ENCODE peak calls at places on chromosomes 5 and 9, in five cellular contexts. One of them, this sample, is unnamed.

GRCh38 chr5:176943816-176944215 is 44.7 kb upstream of the HK3 start:
- DNase-seq in psoas muscle: no peak
- DNase-seq in CD8-positive, alpha-beta T cell: no peak
- DNase-seq in fibroblast of pulmonary artery: no peak
- DNase-seq in heart left ventricle: no peak
- DNase-seq in this sample: no peak

GRCh38 chr5:140038373-140038957 is 4.6 kb downstream of the NRG2 start:
- DNase-seq in psoas muscle: no peak
- DNase-seq in CD8-positive, alpha-beta T cell: no peak
- DNase-seq in fibroblast of pulmonary artery: peak; percentile 18
- DNase-seq in heart left ventricle: no peak
- DNase-seq in this sample: peak; percentile 31

GRCh38 chr5:30524428-30524827 is 669.1 kb upstream of the CDH6 start:
- DNase-seq in psoas muscle: no peak
- DNase-seq in CD8-positive, alpha-beta T cell: no peak
- DNase-seq in fibroblast of pulmonary artery: no peak
- DNase-seq in heart left ventricle: no peak
- DNase-seq in this sample: no peak

GRCh38 chr9:82939451-82939850 is 123.5 kb downstream of the RASEF start:
- DNase-seq in psoas muscle: no peak
- DNase-seq in CD8-positive, alpha-beta T cell: no peak
- DNase-seq in fibroblast of pulmonary artery: no peak
- DNase-seq in heart left ventricle: no peak
- DNase-seq in this sample: no peak

GRCh38 chr9:22119537-22120167 is 110.5 kb upstream of the CDKN2B start:
- DNase-seq in psoas muscle: no peak
- DNase-seq in CD8-positive, alpha-beta T cell: no peak
- DNase-seq in fibroblast of pulmonary artery: peak; percentile 72
- DNase-seq in heart left ventricle: no peak
- DNase-seq in this sample: peak; percentile 15

GRCh38 chr5:161921781-161922180 is 73.9 kb downstream of the GABRA1 start:
- DNase-seq in psoas muscle: no peak
- DNase-seq in CD8-positive, alpha-beta T cell: no peak
- DNase-seq in fibroblast of pulmonary artery: no peak
- DNase-seq in heart left ventricle: no peak
- DNase-seq in this sample: no peak

GRCh38 chr5:146794326-146795029 is 84.1 kb downstream of the PPP2R2B start:
- DNase-seq in psoas muscle: no peak
- DNase-seq in CD8-positive, alpha-beta T cell: no peak
- DNase-seq in fibroblast of pulmonary artery: no peak
- DNase-seq in heart left ventricle: no peak
- DNase-seq in this sample: no peak

GRCh38 chr9:73037613-73038012 is 84.8 kb upstream of the ALDH1A1 start:
- DNase-seq in psoas muscle: no peak
- DNase-seq in CD8-positive, alpha-beta T cell: no peak
- DNase-seq in fibroblast of pulmonary artery: no peak
- DNase-seq in heart left ventricle: no peak
- DNase-seq in this sample: no peak

GRCh38 chr9:130921923-130922662 is 17.0 kb downstream of the FIBCD1 start:
- DNase-seq in psoas muscle: no peak
- DNase-seq in CD8-positive, alpha-beta T cell: no peak
- DNase-seq in fibroblast of pulmonary artery: no peak
- DNase-seq in heart left ventricle: no peak
- DNase-seq in this sample: no peak

GRCh38 chr9:134068742-134069535 is 1.1 kb upstream of the BRD3 start:
- DNase-seq in psoas muscle: peak; percentile 21
- DNase-seq in CD8-positive, alpha-beta T cell: no peak
- DNase-seq in fibroblast of pulmonary artery: peak; percentile 32
- DNase-seq in heart left ventricle: no peak
- DNase-seq in this sample: no peak

GRCh38 chr5:159751459-159751858 is 164.8 kb upstream of the ADRA1B start:
- DNase-seq in psoas muscle: no peak
- DNase-seq in CD8-positive, alpha-beta T cell: no peak
- DNase-seq in fibroblast of pulmonary artery: no peak
- DNase-seq in heart left ventricle: no peak
- DNase-seq in this sample: no peak
- H3K4me3 ChIP-seq in psoas muscle: no peak overlapping the region
- H3K4me3 ChIP-seq in CD8-positive, alpha-beta T cell: no peak overlapping the region
- H3K4me3 ChIP-seq in fibroblast of pulmonary artery: no peak overlapping the region
- H3K4me3 ChIP-seq in heart left ventricle: no peak overlapping the region
- H3K4me3 ChIP-seq in this sample: no peak overlapping the region

GRCh38 chr5:2569201-2569600 is 182.3 kb downstream of the IRX2 start:
- DNase-seq in psoas muscle: no peak
- DNase-seq in CD8-positive, alpha-beta T cell: no peak
- DNase-seq in fibroblast of pulmonary artery: no peak
- DNase-seq in heart left ventricle: no peak
- DNase-seq in this sample: no peak

GRCh38 chr5:2565147-2565546 is 186.3 kb downstream of the IRX2 start:
- DNase-seq in psoas muscle: no peak
- DNase-seq in CD8-positive, alpha-beta T cell: no peak
- DNase-seq in fibroblast of pulmonary artery: no peak
- DNase-seq in heart left ventricle: no peak
- DNase-seq in this sample: no peak

GRCh38 chr5:2566280-2566679 is 185.2 kb downstream of the IRX2 start:
- DNase-seq in psoas muscle: no peak
- DNase-seq in CD8-positive, alpha-beta T cell: no peak
- DNase-seq in fibroblast of pulmonary artery: no peak
- DNase-seq in heart left ventricle: no peak
- DNase-seq in this sample: no peak

GRCh38 chr5:2574155-2574554 is 177.3 kb downstream of the IRX2 start:
- DNase-seq in psoas muscle: no peak
- DNase-seq in CD8-positive, alpha-beta T cell: no peak
- DNase-seq in fibroblast of pulmonary artery: no peak
- DNase-seq in heart left ventricle: no peak
- DNase-seq in this sample: no peak

GRCh38 chr5:2569774-2570542 is 181.5 kb downstream of the IRX2 start:
- DNase-seq in psoas muscle: no peak
- DNase-seq in CD8-positive, alpha-beta T cell: no peak
- DNase-seq in fibroblast of pulmonary artery: no peak
- DNase-seq in heart left ventricle: no peak
- DNase-seq in this sample: no peak
- TF ChIP-seq CTCF in psoas muscle: no peak
- TF ChIP-seq CTCF in CD8-positive, alpha-beta T cell: no peak
- TF ChIP-seq CTCF in fibroblast of pulmonary artery: no peak
- TF ChIP-seq CTCF in heart left ventricle: no peak
- TF ChIP-seq CTCF in this sample: no peak

GRCh38 chr9:89522979-89523305 is 25.0 kb upstream of the SEMA4D start:
- DNase-seq in psoas muscle: no peak
- DNase-seq in CD8-positive, alpha-beta T cell: no peak
- DNase-seq in fibroblast of pulmonary artery: no peak
- DNase-seq in heart left ventricle: no peak
- DNase-seq in this sample: no peak

GRCh38 chr9:89523948-89524347 is 26.0 kb upstream of the SEMA4D start:
- DNase-seq in psoas muscle: no peak
- DNase-seq in CD8-positive, alpha-beta T cell: no peak
- DNase-seq in fibroblast of pulmonary artery: no peak
- DNase-seq in heart left ventricle: no peak
- DNase-seq in this sample: no peak

GRCh38 chr9:89519393-89519805 is 21.5 kb upstream of the SEMA4D start:
- DNase-seq in psoas muscle: peak; percentile 62
- DNase-seq in CD8-positive, alpha-beta T cell: no peak
- DNase-seq in fibroblast of pulmonary artery: peak; percentile 35
- DNase-seq in heart left ventricle: peak; percentile 56
- DNase-seq in this sample: peak; percentile 46

GRCh38 chr9:89524888-89525385 is 27.0 kb upstream of the SEMA4D start:
- DNase-seq in psoas muscle: no peak
- DNase-seq in CD8-positive, alpha-beta T cell: no peak
- DNase-seq in fibroblast of pulmonary artery: no peak
- DNase-seq in heart left ventricle: no peak
- DNase-seq in this sample: no peak

DNA sequence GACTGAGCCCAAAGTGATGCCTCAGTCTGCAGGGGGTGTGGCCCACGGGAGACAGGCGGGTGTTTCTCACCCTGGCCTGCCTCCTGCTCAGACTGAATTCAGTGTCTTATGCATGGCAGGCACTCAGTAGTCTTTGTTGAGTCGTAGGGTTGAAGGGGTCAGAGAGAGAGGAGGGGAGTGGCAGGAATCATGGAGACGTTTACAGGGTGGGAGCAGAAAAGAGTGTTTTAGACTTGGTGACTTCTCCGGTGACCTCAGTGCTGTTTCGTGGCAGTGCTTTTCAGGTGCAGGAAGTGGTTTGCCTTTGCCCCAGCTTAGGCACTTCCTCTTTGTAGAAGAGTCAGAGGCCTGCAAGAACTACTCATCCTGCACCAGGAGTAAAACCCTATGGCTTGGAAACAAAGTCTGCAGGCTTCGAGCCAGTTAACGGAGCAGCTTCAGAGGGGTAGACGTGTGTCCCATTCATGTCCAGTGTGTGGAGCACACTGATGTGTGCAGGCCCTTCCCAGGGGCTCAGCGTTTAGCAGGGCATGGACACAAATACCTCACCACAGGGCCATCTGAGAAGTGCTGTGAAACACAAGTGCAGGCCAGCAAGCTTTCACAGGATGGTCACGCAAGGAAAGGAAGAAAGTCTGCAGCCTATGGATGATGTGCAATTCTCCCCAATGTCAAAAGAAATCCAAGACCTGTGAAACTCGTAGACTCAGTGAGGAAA is 24.5 kb upstream of the SEMA4D start:
- DNase-seq in psoas muscle: no peak
- DNase-seq in CD8-positive, alpha-beta T cell: peak; percentile 81
- DNase-seq in fibroblast of pulmonary artery: no peak
- DNase-seq in heart left ventricle: no peak
- DNase-seq in this sample: no peak
- H3K4me3 ChIP-seq in psoas muscle: no peak overlapping the region
- H3K4me3 ChIP-seq in CD8-positive, alpha-beta T cell: peak overlapping the region; percentile 4
- H3K4me3 ChIP-seq in fibroblast of pulmonary artery: no peak overlapping the region
- H3K4me3 ChIP-seq in heart left ventricle: no peak overlapping the region
- H3K4me3 ChIP-seq in this sample: no peak overlapping the region

GRCh38 chr5:141094481-141095262 is at the start of gene PCDHB2:
- DNase-seq in psoas muscle: peak; percentile 39
- DNase-seq in CD8-positive, alpha-beta T cell: no peak
- DNase-seq in fibroblast of pulmonary artery: peak; percentile 17
- DNase-seq in heart left ventricle: peak; percentile 71
- DNase-seq in this sample: peak; percentile 76
- TF ChIP-seq CTCF in psoas muscle: peak; percentile 25
- TF ChIP-seq CTCF in CD8-positive, alpha-beta T cell: no peak
- TF ChIP-seq CTCF in fibroblast of pulmonary artery: no peak
- TF ChIP-seq CTCF in heart left ventricle: peak; percentile 50
- TF ChIP-seq CTCF in this sample: peak; percentile 65

GRCh38 chr5:179729303-179729702 is 3.3 kb upstream of the MAML1 start:
- DNase-seq in psoas muscle: no peak
- DNase-seq in CD8-positive, alpha-beta T cell: no peak
- DNase-seq in fibroblast of pulmonary artery: no peak
- DNase-seq in heart left ventricle: no peak
- DNase-seq in this sample: no peak

GRCh38 chr5:179729727-179730126 is 2.9 kb upstream of the MAML1 start:
- DNase-seq in psoas muscle: no peak
- DNase-seq in CD8-positive, alpha-beta T cell: no peak
- DNase-seq in fibroblast of pulmonary artery: no peak
- DNase-seq in heart left ventricle: no peak
- DNase-seq in this sample: no peak

GRCh38 chr5:179731791-179732411 is 721 bp upstream of the MAML1 start:
- DNase-seq in psoas muscle: peak; percentile 37
- DNase-seq in CD8-positive, alpha-beta T cell: peak; percentile 49
- DNase-seq in fibroblast of pulmonary artery: peak; percentile 93
- DNase-seq in heart left ventricle: peak; percentile 36
- DNase-seq in this sample: peak; percentile 8

GRCh38 chr5:179730356-179730755 is 2.3 kb upstream of the MAML1 start:
- DNase-seq in psoas muscle: no peak
- DNase-seq in CD8-positive, alpha-beta T cell: no peak
- DNase-seq in fibroblast of pulmonary artery: no peak
- DNase-seq in heart left ventricle: no peak
- DNase-seq in this sample: no peak

DNA sequence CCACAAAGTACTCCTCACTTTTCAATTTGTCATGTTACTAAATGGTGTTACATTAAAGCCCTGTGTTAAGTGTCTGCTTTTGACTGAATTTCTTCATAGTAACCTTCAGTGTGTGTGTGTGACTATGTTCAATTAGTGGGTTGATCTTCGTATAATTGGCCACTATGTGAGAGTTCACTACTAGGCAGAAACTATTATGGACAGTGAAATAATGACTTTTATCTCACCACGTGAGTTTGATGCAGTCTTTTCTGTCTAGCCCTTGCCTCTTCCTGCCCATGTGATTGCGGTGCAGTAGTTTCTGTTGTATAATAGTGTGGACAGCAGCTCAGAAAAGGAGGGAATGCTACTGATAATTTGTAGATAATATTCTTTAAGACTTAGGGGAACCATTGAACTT is 1.8 kb upstream of the MAML1 start:
- DNase-seq in psoas muscle: no peak
- DNase-seq in CD8-positive, alpha-beta T cell: no peak
- DNase-seq in fibroblast of pulmonary artery: peak; percentile 14
- DNase-seq in heart left ventricle: no peak
- DNase-seq in this sample: no peak
- H3K4me3 ChIP-seq in psoas muscle: no peak overlapping the region
- H3K4me3 ChIP-seq in CD8-positive, alpha-beta T cell: no peak overlapping the region
- H3K4me3 ChIP-seq in fibroblast of pulmonary artery: no peak overlapping the region
- H3K4me3 ChIP-seq in heart left ventricle: no peak overlapping the region
- H3K4me3 ChIP-seq in this sample: no peak overlapping the region

GRCh38 chr5:58145397-58145796 is 314.5 kb downstream of the PLK2 start:
- DNase-seq in psoas muscle: no peak
- DNase-seq in CD8-positive, alpha-beta T cell: no peak
- DNase-seq in fibroblast of pulmonary artery: no peak
- DNase-seq in heart left ventricle: no peak
- DNase-seq in this sample: no peak
- TF ChIP-seq CTCF in psoas muscle: no peak
- TF ChIP-seq CTCF in CD8-positive, alpha-beta T cell: no peak
- TF ChIP-seq CTCF in fibroblast of pulmonary artery: no peak
- TF ChIP-seq CTCF in heart left ventricle: no peak
- TF ChIP-seq CTCF in this sample: no peak

DNA sequence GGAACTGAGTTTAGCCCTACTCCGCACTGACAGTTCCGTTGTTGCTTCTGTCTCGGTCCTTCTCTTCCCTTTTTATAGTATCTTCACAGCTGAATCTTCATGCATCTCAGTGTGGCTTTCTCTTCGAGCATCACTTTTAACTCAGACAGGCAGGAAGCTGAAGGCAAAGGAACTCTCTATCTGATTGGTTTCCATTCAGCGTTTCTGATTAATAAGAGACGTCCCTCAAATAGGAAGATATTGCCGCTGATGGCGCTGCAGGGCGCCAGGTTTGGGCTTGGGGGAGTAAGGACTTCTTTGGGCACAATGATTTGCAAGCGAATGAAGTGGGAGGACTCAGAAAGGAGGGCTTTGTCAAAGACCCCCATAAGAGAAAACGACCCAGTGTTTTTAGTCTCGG is at the start of gene CDH9:
- DNase-seq in psoas muscle: no peak
- DNase-seq in CD8-positive, alpha-beta T cell: no peak
- DNase-seq in fibroblast of pulmonary artery: no peak
- DNase-seq in heart left ventricle: no peak
- DNase-seq in this sample: no peak
- H3K4me3 ChIP-seq in psoas muscle: no peak within 1 kb of the TSS
- H3K4me3 ChIP-seq in CD8-positive, alpha-beta T cell: no peak within 1 kb of the TSS
- H3K4me3 ChIP-seq in fibroblast of pulmonary artery: peak within 1 kb of the TSS; percentile 16
- H3K4me3 ChIP-seq in heart left ventricle: no peak within 1 kb of the TSS
- H3K4me3 ChIP-seq in this sample: peak within 1 kb of the TSS; percentile 31

GRCh38 chr5:109347252-109347888 is 62.4 kb downstream of the PJA2 start:
- DNase-seq in psoas muscle: no peak
- DNase-seq in CD8-positive, alpha-beta T cell: no peak
- DNase-seq in fibroblast of pulmonary artery: no peak
- DNase-seq in heart left ventricle: peak; percentile 38
- DNase-seq in this sample: peak; percentile 24

GRCh38 chr5:109350537-109351270 is 59.1 kb downstream of the PJA2 start:
- DNase-seq in psoas muscle: no peak
- DNase-seq in CD8-positive, alpha-beta T cell: no peak
- DNase-seq in fibroblast of pulmonary artery: peak; percentile 31
- DNase-seq in heart left ventricle: no peak
- DNase-seq in this sample: no peak

GRCh38 chr5:109349419-109349818 is 60.4 kb downstream of the PJA2 start:
- DNase-seq in psoas muscle: no peak
- DNase-seq in CD8-positive, alpha-beta T cell: no peak
- DNase-seq in fibroblast of pulmonary artery: no peak
- DNase-seq in heart left ventricle: no peak
- DNase-seq in this sample: no peak

GRCh38 chr5:109340351-109340750 is 69.4 kb downstream of the PJA2 start:
- DNase-seq in psoas muscle: no peak
- DNase-seq in CD8-positive, alpha-beta T cell: no peak
- DNase-seq in fibroblast of pulmonary artery: no peak
- DNase-seq in heart left ventricle: no peak
- DNase-seq in this sample: no peak

GRCh38 chr5:109345699-109346098 is 64.1 kb downstream of the PJA2 start:
- DNase-seq in psoas muscle: no peak
- DNase-seq in CD8-positive, alpha-beta T cell: no peak
- DNase-seq in fibroblast of pulmonary artery: no peak
- DNase-seq in heart left ventricle: no peak
- DNase-seq in this sample: no peak
- TF ChIP-seq CTCF in psoas muscle: no peak
- TF ChIP-seq CTCF in CD8-positive, alpha-beta T cell: no peak
- TF ChIP-seq CTCF in fibroblast of pulmonary artery: no peak
- TF ChIP-seq CTCF in heart left ventricle: no peak
- TF ChIP-seq CTCF in this sample: no peak